ENCODE peak calls at places on chromosome 14, in eight cellular contexts. U, S, R, V, W, J, E and K are unnamed samples.

GRCh38 chr14:37865719-37866549 is 270.5 kb downstream of the TTC6 start:
- DNase-seq in U (no peak), S (no peak), R (no peak), V (no peak), W (no peak), J (no peak), E (no peak), K (no peak)

GRCh38 chr14:70888151-70888499 is 19.1 kb upstream of the PCNX1 start:
- DNase-seq in U (no peak), S (no peak), R (no peak), V (no peak), W (no peak), J (no peak), E (no peak), K (no peak)

GRCh38 chr14:41785696-41786095 is 179.0 kb downstream of the LRFN5 start:
- DNase-seq in U (no peak), S (no peak), R (no peak), V (no peak), W (no peak), J (no peak), E (no peak), K (peak; percentile 4)

GRCh38 chr14:102344485-102344884 is 18.2 kb downstream of the CINP start:
- DNase-seq in U (no peak), S (no peak), R (no peak), V (no peak), W (no peak), J (no peak), E (no peak), K (no peak)

GRCh38 chr14:33271216-33271615 is 332.5 kb downstream of the NPAS3 start:
- DNase-seq in U (no peak), S (no peak), R (no peak), V (no peak), W (no peak), J (no peak), E (no peak), K (no peak)

GRCh38 chr14:102726191-102726949 is 50.9 kb upstream of the TRAF3 start:
- DNase-seq in U (no peak), S (peak; percentile 67), R (peak; percentile 31), V (no peak), W (no peak), J (no peak), E (no peak), K (no peak)

GRCh38 chr14:80491131-80491530 is 279.8 kb upstream of the DIO2 start:
- DNase-seq in U (peak; percentile 5), S (no peak), R (no peak), V (no peak), W (no peak), J (no peak), E (peak; percentile 27), K (no peak)

GRCh38 chr14:91390165-91390778 is 27.3 kb downstream of the CCDC88C start:
- DNase-seq in U (no peak), S (no peak), R (no peak), V (no peak), W (no peak), J (no peak), E (no peak), K (no peak)

GRCh38 chr14:99752486-99753121 is 40.6 kb upstream of the EML1 start:
- DNase-seq in U (peak; percentile 93), S (no peak), R (no peak), V (no peak), W (no peak), J (peak; percentile 54), E (no peak), K (no peak)

GRCh38 chr14:81519200-81519998 is 14.3 kb downstream of the SEL1L start:
- DNase-seq in U (peak; percentile 58), S (no peak), R (no peak), V (no peak), W (no peak), J (no peak), E (no peak), K (no peak)

GRCh38 chr14:64388533-64389243 is 535 bp downstream of the MTHFD1 start:
- DNase-seq in U (no peak), S (peak; percentile 38), R (no peak), V (peak; percentile 10), W (peak; percentile 29), J (no peak), E (peak; percentile 47), K (no peak)

GRCh38 chr14:42869681-42870080 is 1263.0 kb downstream of the LRFN5 start:
- DNase-seq in U (no peak), S (no peak), R (no peak), V (no peak), W (no peak), J (no peak), E (no peak), K (no peak)

GRCh38 chr14:99517046-99517642 is 35.9 kb downstream of the CCNK start:
- DNase-seq in U (no peak), S (no peak), R (no peak), V (peak; percentile 16), W (no peak), J (peak; percentile 75), E (no peak), K (no peak)

GRCh38 chr14:70653662-70654061 is 11.9 kb downstream of the TTC9 start:
- DNase-seq in U (no peak), S (no peak), R (no peak), V (no peak), W (no peak), J (no peak), E (no peak), K (no peak)

GRCh38 chr14:72810201-72810600 is 83.7 kb downstream of the DPF3 start:
- DNase-seq in U (no peak), S (no peak), R (no peak), V (no peak), W (no peak), J (no peak), E (no peak), K (no peak)

GRCh38 chr14:32472512-32473472 is 143.7 kb downstream of the AKAP6 start:
- DNase-seq in U (peak; percentile 52), S (no peak), R (no peak), V (no peak), W (no peak), J (no peak), E (no peak), K (no peak)

GRCh38 chr14:29410581-29410980 is 517.1 kb downstream of the PRKD1 start:
- DNase-seq in U (no peak), S (no peak), R (no peak), V (no peak), W (no peak), J (no peak), E (no peak), K (no peak)

GRCh38 chr14:30016025-30016424 is 88.4 kb upstream of the PRKD1 start:
- DNase-seq in U (no peak), S (no peak), R (no peak), V (no peak), W (no peak), J (no peak), E (no peak), K (no peak)

GRCh38 chr14:77023001-77023996 is 5.2 kb downstream of the IRF2BPL start:
- DNase-seq in U (peak; percentile 28), S (peak; percentile 76), R (no peak), V (peak; percentile 70), W (peak; percentile 73), J (no peak), E (peak; percentile 63), K (no peak)

GRCh38 chr14:68140111-68140741 is 320.6 kb downstream of the RAD51B start:
- DNase-seq in U (peak; percentile 86), S (peak; percentile 38), R (no peak), V (no peak), W (peak; percentile 89), J (no peak), E (peak; percentile 59), K (peak; percentile 93)
- TF ChIP-seq POLR2AphosphoS5 in U (no peak), S (peak; percentile 88), R (peak; percentile 78), V (peak; percentile 84), W (peak; percentile 95), J (peak; percentile 87), E (peak; percentile 85), K (peak; percentile 81)

GRCh38 chr14:22691171-22691570 is 47.0 kb upstream of the OR6J1 start:
- DNase-seq in U (peak; percentile 94), S (no peak), R (no peak), V (no peak), W (no peak), J (no peak), E (no peak), K (no peak)
- H3K4me1 ChIP-seq in U (peaks cover 26% of the 10 kb centered on the region), S (no peaks in the 10 kb centered on the region), R (no peaks in the 10 kb centered on the region), V (no peaks in the 10 kb centered on the region), W (no peaks in the 10 kb centered on the region), J (no peaks in the 10 kb centered on the region), E (no peaks in the 10 kb centered on the region), K (no peaks in the 10 kb centered on the region)

DNA sequence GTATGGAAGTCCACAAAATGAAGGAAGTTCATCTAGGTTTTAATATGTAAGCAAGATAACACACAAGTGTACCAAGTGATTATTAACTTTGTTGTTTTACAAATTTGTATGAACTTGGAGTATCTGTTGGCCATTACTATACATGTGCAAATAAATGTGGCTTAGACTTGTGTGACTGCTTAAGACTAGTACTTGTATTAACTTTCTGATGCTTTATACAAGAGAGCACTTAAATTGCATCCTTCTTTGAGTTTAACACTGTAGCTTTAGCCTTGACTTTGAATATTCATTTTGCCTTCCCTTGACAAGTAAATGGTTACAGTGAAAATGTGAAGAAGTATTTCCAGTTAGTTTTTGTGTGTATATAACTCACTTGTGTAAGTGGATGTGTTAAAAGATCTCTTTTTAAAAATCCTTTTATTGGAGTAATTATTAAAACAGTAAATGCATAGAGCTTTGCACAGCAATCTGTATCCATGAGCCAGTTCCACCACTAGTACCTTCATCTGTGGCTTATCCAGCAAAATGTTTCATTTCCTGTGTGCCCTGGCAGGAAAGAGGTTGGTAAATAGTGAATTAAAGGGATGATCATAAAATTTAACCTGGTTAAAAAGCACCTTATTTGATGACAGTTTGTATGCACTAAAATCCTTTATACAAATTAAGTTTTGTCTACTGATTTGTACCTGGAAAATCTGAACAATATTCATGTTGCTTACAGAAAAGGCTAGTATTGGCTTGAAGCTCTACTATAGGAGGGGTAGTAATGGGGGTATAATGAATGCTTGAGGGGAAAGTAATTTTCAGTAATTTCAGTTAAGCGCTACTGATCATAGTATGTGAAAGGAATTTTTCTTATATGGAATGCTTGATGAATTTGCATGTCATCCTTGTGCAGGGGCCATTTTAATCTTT is 8.0 kb downstream of the PNN start:
- DNase-seq in U (no peak), S (no peak), R (no peak), V (no peak), W (no peak), J (no peak), E (no peak), K (no peak)
- TF ChIP-seq POLR2AphosphoS5 in U (no peak), S (no peak), R (no peak), V (no peak), W (no peak), J (no peak), E (no peak), K (no peak)

GRCh38 chr14:49999826-50000214 is 106.9 kb downstream of the ARF6 start:
- DNase-seq in U (no peak), S (no peak), R (no peak), V (no peak), W (no peak), J (no peak), E (no peak), K (no peak)

GRCh38 chr14:50002926-50003212 is 110.0 kb downstream of the ARF6 start:
- DNase-seq in U (no peak), S (no peak), R (no peak), V (no peak), W (no peak), J (no peak), E (no peak), K (no peak)

GRCh38 chr14:50001999-50002925 is 109.4 kb downstream of the ARF6 start:
- DNase-seq in U (no peak), S (peak; percentile 34), R (no peak), V (no peak), W (no peak), J (no peak), E (peak; percentile 41), K (no peak)

GRCh38 chr14:50000215-50001145 is 107.6 kb downstream of the ARF6 start:
- DNase-seq in U (peak; percentile 67), S (peak; percentile 56), R (no peak), V (peak; percentile 58), W (peak; percentile 41), J (peak; percentile 78), E (peak; percentile 76), K (no peak)

GRCh38 chr14:50001146-50001998 is 108.5 kb downstream of the ARF6 start:
- DNase-seq in U (no peak), S (peak; percentile 75), R (no peak), V (no peak), W (peak; percentile 86), J (peak; percentile 50), E (peak; percentile 78), K (no peak)
- H3K4me1 ChIP-seq in U (peaks cover 39% of the 10 kb centered on the region), S (peaks cover 59% of the 10 kb centered on the region), R (peaks cover 56% of the 10 kb centered on the region), V (peaks cover 54% of the 10 kb centered on the region), W (peaks cover 20% of the 10 kb centered on the region), J (peaks cover 48% of the 10 kb centered on the region), E (peaks cover 67% of the 10 kb centered on the region), K (peaks cover 61% of the 10 kb centered on the region)